ENCODE peak calls at places on chromosomes 1 and 21, in seven cellular contexts. P is psoas muscle, L is body of pancreas, M is GM23338, K is HCT116, D is pancreas, G is heart right ventricle. J is an unnamed sample.

GRCh38 chr1:98704474-98704873 is 43.0 kb downstream of the SNX7 start:
- DNase-seq in P (no peak), L (no peak), M (peak; percentile 85), K (no peak), D (no peak), G (no peak), J (no peak)

GRCh38 chr1:197776348-197777082 is 1.2 kb upstream of the DENND1B start:
- DNase-seq in P (no peak), L (no peak), M (no peak), K (peak; percentile 28), D (no peak), G (no peak), J (no peak)

GRCh38 chr1:209655832-209656231 is 3.6 kb upstream of the LAMB3 start:
- DNase-seq in P (no peak), L (peak; percentile 47), M (no peak), K (no peak), D (no peak), G (no peak), J (no peak)

GRCh38 chr1:26021647-26022403 is at the start of gene EXTL1:
- DNase-seq in P (peak; percentile 64), L (no peak), M (peak; percentile 94), K (no peak), D (no peak), G (peak; percentile 77), J (no peak)

GRCh38 chr1:88763649-88764406 is 79.8 kb downstream of the PKN2 start:
- DNase-seq in P (no peak), L (no peak), M (no peak), K (peak; percentile 6), D (no peak), G (no peak), J (no peak)

GRCh38 chr1:241518447-241519307 is 878 bp downstream of the FH start:
- DNase-seq in P (no peak), L (no peak), M (no peak), K (no peak), D (no peak), G (no peak), J (no peak)

GRCh38 chr1:10906866-10907519 is 105.5 kb upstream of the TARDBP start:
- DNase-seq in P (no peak), L (no peak), M (no peak), K (no peak), D (no peak), G (no peak), J (no peak)

GRCh38 chr1:2324553-2325366 is 66.6 kb downstream of the MORN1 start:
- DNase-seq in P (no peak), L (no peak), M (no peak), K (no peak), D (no peak), G (no peak), J (no peak)

GRCh38 chr1:31897534-31898100 is 40.6 kb downstream of the PTP4A2 start:
- DNase-seq in P (no peak), L (no peak), M (no peak), K (no peak), D (no peak), G (no peak), J (no peak)

GRCh38 chr1:220213381-220213983 is 58.8 kb downstream of the RAB3GAP2 start:
- DNase-seq in P (no peak), L (no peak), M (no peak), K (no peak), D (no peak), G (no peak), J (no peak)

GRCh38 chr21:35234725-35235124 is 185.6 kb upstream of the RUNX1 start:
- DNase-seq in P (no peak), L (no peak), M (no peak), K (no peak), D (no peak), G (no peak), J (no peak)

GRCh38 chr1:172255223-172255560 is 165.3 kb upstream of the C1orf105 start:
- DNase-seq in P (no peak), L (no peak), M (peak; percentile 6), K (peak; percentile 58), D (no peak), G (no peak), J (no peak)

GRCh38 chr1:15950763-15951295 is 25.1 kb downstream of the ZBTB17 start:
- DNase-seq in P (no peak), L (peak; percentile 13), M (no peak), K (no peak), D (no peak), G (no peak), J (peak; percentile 88)

GRCh38 chr1:18875107-18875795 is 15.8 kb upstream of the TAS1R2 start:
- DNase-seq in P (peak; percentile 81), L (peak; percentile 86), M (peak; percentile 91), K (peak; percentile 81), D (peak; percentile 93), G (peak; percentile 77), J (peak; percentile 89)

GRCh38 chr1:112707217-112708001 is 482 bp upstream of the RHOC start:
- DNase-seq in P (peak; percentile 89), L (peak; percentile 92), M (peak; percentile 96), K (peak; percentile 75), D (peak; percentile 90), G (peak; percentile 88), J (peak; percentile 90)

GRCh38 chr1:184972281-184973055 is 1.8 kb downstream of the NIBAN1 start:
- DNase-seq in P (no peak), L (no peak), M (no peak), K (no peak), D (no peak), G (no peak), J (no peak)

GRCh38 chr1:36133484-36133883 is 8.5 kb upstream of the COL8A2 start:
- DNase-seq in P (peak; percentile 61), L (peak; percentile 83), M (no peak), K (no peak), D (peak; percentile 80), G (no peak), J (no peak)

GRCh38 chr1:6989506-6990159 is 204.4 kb downstream of the CAMTA1 start:
- DNase-seq in P (no peak), L (no peak), M (no peak), K (no peak), D (no peak), G (no peak), J (no peak)

GRCh38 chr1:190084552-190084951 is 393.1 kb downstream of the BRINP3 start:
- DNase-seq in P (no peak), L (no peak), M (peak; percentile 90), K (peak; percentile 4), D (no peak), G (no peak), J (no peak)

GRCh38 chr1:38123356-38123755 is 76.8 kb upstream of the POU3F1 start:
- DNase-seq in P (no peak), L (no peak), M (no peak), K (no peak), D (no peak), G (no peak), J (no peak)

GRCh38 chr1:55443175-55443933 is 228.2 kb upstream of the USP24 start:
- DNase-seq in P (peak; percentile 87), L (peak; percentile 31), M (no peak), K (peak; percentile 60), D (no peak), G (peak; percentile 44), J (peak; percentile 98)
- H3K4me1 ChIP-seq in P (peaks cover 6% of the 10 kb centered on the region), L (no peaks in the 10 kb centered on the region), M (no peaks in the 10 kb centered on the region), K (no peaks in the 10 kb centered on the region), D (no peaks in the 10 kb centered on the region), G (peaks cover 17% of the 10 kb centered on the region), J (no peaks in the 10 kb centered on the region)

GRCh38 chr21:28338906-28339305 is 653.8 kb downstream of the LTN1 start:
- DNase-seq in P (no peak), L (no peak), M (no peak), K (no peak), D (no peak), G (no peak), J (no peak)

GRCh38 chr21:28337319-28337718 is 655.4 kb downstream of the LTN1 start:
- DNase-seq in P (no peak), L (no peak), M (peak; percentile 45), K (no peak), D (no peak), G (no peak), J (no peak)

GRCh38 chr21:28333455-28334108 is 659.1 kb downstream of the LTN1 start:
- DNase-seq in P (no peak), L (no peak), M (no peak), K (no peak), D (no peak), G (no peak), J (no peak)

GRCh38 chr21:28334407-28334806 is 658.3 kb downstream of the LTN1 start:
- DNase-seq in P (no peak), L (no peak), M (no peak), K (no peak), D (no peak), G (no peak), J (no peak)

GRCh38 chr21:28336299-28336698 is 656.4 kb downstream of the LTN1 start:
- DNase-seq in P (no peak), L (peak; percentile 37), M (peak; percentile 70), K (no peak), D (no peak), G (no peak), J (no peak)
- TF ChIP-seq CTCF in P (peak; percentile 61), L (peak; percentile 82), M (peak; percentile 73), K (peak; percentile 1), D (no peak), G (peak; percentile 71), J (peak; percentile 30)

GRCh38 chr1:226766565-226766964 is 27.5 kb upstream of the ITPKB start:
- DNase-seq in P (no peak), L (no peak), M (no peak), K (no peak), D (no peak), G (no peak), J (no peak)
- H3K4me1 ChIP-seq in P (no peaks in the 10 kb centered on the region), L (no peaks in the 10 kb centered on the region), M (peaks cover 28% of the 10 kb centered on the region), K (no peaks in the 10 kb centered on the region), D (no peaks in the 10 kb centered on the region), G (no peaks in the 10 kb centered on the region), J (no peaks in the 10 kb centered on the region)

GRCh38 chr1:152924191-152924590 is 15.8 kb downstream of the IVL start:
- DNase-seq in P (no peak), L (no peak), M (peak; percentile 30), K (no peak), D (no peak), G (no peak), J (no peak)

GRCh38 chr1:152928671-152929070 is 18.3 kb upstream of the SPRR5 start:
- DNase-seq in P (no peak), L (no peak), M (no peak), K (no peak), D (no peak), G (no peak), J (no peak)

GRCh38 chr1:152926091-152926490 is 17.7 kb downstream of the IVL start:
- DNase-seq in P (no peak), L (no peak), M (peak; percentile 65), K (peak; percentile 24), D (no peak), G (no peak), J (no peak)
- TF ChIP-seq CTCF in P (no peak), L (no peak), M (peak; percentile 61), K (peak; percentile 53), D (no peak), G (no peak), J (no peak)

J was measured in right atrium auricular region.